ENCODE peak calls at places on chromosomes 4 and X, in eight cellular contexts. T is HCT116, Y is hepatocyte, G is PC-3, E is GM23338, C is MM.1S, F is neural progenitor cell, L is SK-N-SH. M is an unnamed sample.

GRCh38 chr4:89753601-89754066 is 83.3 kb downstream of the SNCA start:
- DNase-seq in T (peak; percentile 55), Y (peak; percentile 68), G (peak; percentile 67), E (no peak), C (no peak), F (no peak), L (peak; percentile 20), M (no peak)

GRCh38 chr4:83629945-83630684 is 94.2 kb downstream of the GPAT3 start:
- DNase-seq in T (no peak), Y (peak; percentile 79), G (peak; percentile 25), E (no peak), C (no peak), F (no peak), L (no peak), M (no peak)

GRCh38 chrX:41935827-41936226 is 12.5 kb upstream of the CASK start:
- DNase-seq in T (no peak), Y (peak; percentile 26), G (no peak), E (no peak), C (no peak), F (no peak), L (no peak), M (no peak)

GRCh38 chr4:2535386-2536192 is 858 bp upstream of the FAM193A start:
- DNase-seq in T (no peak), Y (peak; percentile 63), G (no peak), E (peak; percentile 75), C (peak; percentile 34), F (peak; percentile 73), L (peak; percentile 79), M (peak; percentile 84)

GRCh38 chr4:87053064-87053693 is 118.4 kb downstream of the AFF1 start:
- DNase-seq in T (no peak), Y (no peak), G (peak; percentile 4), E (no peak), C (no peak), F (no peak), L (no peak), M (no peak)

GRCh38 chr4:150126880-150127236 is 48.6 kb downstream of the DCLK2 start:
- DNase-seq in T (no peak), Y (no peak), G (peak; percentile 75), E (no peak), C (peak; percentile 37), F (no peak), L (no peak), M (no peak)

GRCh38 chrX:14030248-14030592 is 528 bp upstream of the GEMIN8 start:
- DNase-seq in T (no peak), Y (no peak), G (peak; percentile 29), E (no peak), C (no peak), F (no peak), L (no peak), M (peak; percentile 24)

GRCh38 chr4:159504634-159505033 is 401.8 kb downstream of the RAPGEF2 start:
- DNase-seq in T (no peak), Y (no peak), G (no peak), E (no peak), C (no peak), F (no peak), L (no peak), M (no peak)

GRCh38 chrX:135191838-135192237 is 20.6 kb upstream of the CT55 start:
- DNase-seq in T (no peak), Y (no peak), G (no peak), E (no peak), C (no peak), F (no peak), L (no peak), M (no peak)

GRCh38 chrX:153571159-153571908 is 27.6 kb downstream of the CCNQ start:
- DNase-seq in T (no peak), Y (no peak), G (no peak), E (no peak), C (no peak), F (no peak), L (no peak), M (no peak)

GRCh38 chr4:183289688-183290087 is 30.4 kb downstream of the CLDN22 start:
- DNase-seq in T (no peak), Y (no peak), G (no peak), E (peak; percentile 49), C (no peak), F (no peak), L (peak; percentile 21), M (peak; percentile 7)

GRCh38 chrX:43860646-43861370 is 21.4 kb downstream of the MAOB start:
- DNase-seq in T (peak; percentile 36), Y (no peak), G (peak; percentile 77), E (no peak), C (no peak), F (no peak), L (peak; percentile 20), M (no peak)

GRCh38 chr4:117447925-117448324 is 362.5 kb upstream of the TRAM1L1 start:
- DNase-seq in T (no peak), Y (no peak), G (no peak), E (peak; percentile 69), C (peak; percentile 20), F (no peak), L (no peak), M (peak; percentile 31)

GRCh38 chr4:70715097-70715496 is 6.7 kb upstream of the RUFY3 start:
- DNase-seq in T (no peak), Y (no peak), G (no peak), E (no peak), C (no peak), F (no peak), L (no peak), M (no peak)

GRCh38 chrX:30863969-30864368 is 25.1 kb downstream of the TAB3 start:
- DNase-seq in T (no peak), Y (no peak), G (no peak), E (no peak), C (no peak), F (no peak), L (no peak), M (no peak)

GRCh38 chrX:148530464-148531077 is 30.2 kb downstream of the AFF2 start:
- DNase-seq in T (no peak), Y (peak; percentile 29), G (peak; percentile 21), E (peak; percentile 55), C (peak; percentile 32), F (peak; percentile 43), L (no peak), M (peak; percentile 55)
- TF ChIP-seq CTCF in T (no peak), Y (peak; percentile 36), G (peak; percentile 57), E (peak; percentile 67), C (peak; percentile 64), F (peak; percentile 68), L (peak; percentile 84), M (peak; percentile 84)

GRCh38 chr4:152972821-152973613 is 36.9 kb downstream of the FHDC1 start:
- DNase-seq in T (no peak), Y (no peak), G (peak; percentile 67), E (no peak), C (no peak), F (no peak), L (no peak), M (no peak)

GRCh38 chr4:152967942-152968341 is 31.8 kb downstream of the FHDC1 start:
- DNase-seq in T (no peak), Y (no peak), G (no peak), E (no peak), C (no peak), F (no peak), L (no peak), M (no peak)

GRCh38 chr4:152971053-152971452 is 34.9 kb downstream of the FHDC1 start:
- DNase-seq in T (no peak), Y (no peak), G (no peak), E (no peak), C (no peak), F (no peak), L (no peak), M (no peak)

GRCh38 chr4:152968806-152969394 is 32.8 kb downstream of the FHDC1 start:
- DNase-seq in T (no peak), Y (no peak), G (peak; percentile 74), E (no peak), C (no peak), F (no peak), L (no peak), M (no peak)

GRCh38 chr4:152970102-152970820 is 34.1 kb downstream of the FHDC1 start:
- DNase-seq in T (no peak), Y (no peak), G (peak; percentile 92), E (no peak), C (no peak), F (no peak), L (no peak), M (no peak)
- TF ChIP-seq EZH2phosphoT487 in T (no peak), Y (no peak), G (no peak), E (no peak), C (no peak), F (no peak), L (no peak), M (no peak)

GRCh38 chr4:186475202-186475601 is 80.2 kb downstream of the MTNR1A start:
- DNase-seq in T (no peak), Y (no peak), G (no peak), E (no peak), C (no peak), F (no peak), L (no peak), M (no peak)

GRCh38 chr4:186471441-186471840 is 83.9 kb downstream of the MTNR1A start:
- DNase-seq in T (no peak), Y (peak; percentile 20), G (no peak), E (no peak), C (no peak), F (no peak), L (no peak), M (no peak)

GRCh38 chr4:186473933-186474332 is 81.4 kb downstream of the MTNR1A start:
- DNase-seq in T (no peak), Y (no peak), G (no peak), E (no peak), C (no peak), F (no peak), L (no peak), M (no peak)

DNA sequence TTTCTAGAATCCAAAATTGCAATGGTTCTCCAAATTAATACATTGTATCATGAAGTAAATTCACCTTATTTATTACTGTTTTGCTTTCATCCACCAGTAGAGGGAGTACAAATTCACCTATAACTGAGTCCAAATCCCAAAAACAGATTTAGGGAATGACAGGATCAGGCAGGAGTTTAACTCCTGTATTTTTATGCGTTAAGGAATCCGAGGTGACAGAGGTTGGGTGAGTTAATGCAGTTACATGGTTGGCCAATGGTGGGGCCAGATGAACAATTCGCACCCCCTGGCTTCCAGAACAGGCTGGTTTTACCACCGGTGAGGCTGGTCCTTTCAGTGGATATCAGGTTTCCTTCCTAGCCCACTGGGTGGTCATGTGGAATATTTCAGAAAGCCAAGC is 82.4 kb downstream of the MTNR1A start:
- DNase-seq in T (peak; percentile 41), Y (peak; percentile 26), G (peak; percentile 52), E (peak; percentile 52), C (peak; percentile 23), F (peak; percentile 39), L (peak; percentile 30), M (peak; percentile 1)
- TF ChIP-seq CTCF in T (peak; percentile 69), Y (peak; percentile 68), G (peak; percentile 76), E (peak; percentile 77), C (peak; percentile 71), F (peak; percentile 81), L (peak; percentile 74), M (peak; percentile 82)

DNA sequence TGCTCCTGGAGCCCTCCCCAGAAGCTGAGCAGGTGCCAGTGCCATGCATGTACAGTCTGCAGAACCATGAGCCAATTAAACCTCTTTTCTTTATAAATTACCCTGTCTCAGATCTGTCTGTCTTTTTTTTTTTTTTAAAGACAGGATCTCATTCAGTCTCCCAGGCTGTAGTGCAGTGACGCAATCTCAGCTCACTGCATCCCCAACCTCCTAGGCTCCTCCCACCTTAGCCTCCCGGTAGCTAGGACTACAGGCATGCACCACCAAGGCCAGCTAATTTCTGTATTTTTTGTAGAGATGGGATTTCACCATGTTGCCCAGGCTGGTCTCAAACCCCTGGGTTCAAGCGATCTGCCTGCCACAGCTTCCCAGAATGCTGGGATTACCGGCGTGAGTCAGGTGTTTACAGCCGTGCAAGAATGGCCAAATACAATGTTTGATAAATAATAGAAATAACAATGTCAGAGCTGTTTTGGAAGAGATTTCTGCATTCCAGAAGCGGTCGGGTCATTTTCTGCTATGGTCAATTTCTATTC is 68.8 kb downstream of the SLC2A9 start:
- DNase-seq in T (no peak), Y (no peak), G (no peak), E (peak; percentile 39), C (no peak), F (no peak), L (no peak), M (no peak)
- TF ChIP-seq EZH2phosphoT487 in T (no peak), Y (no peak), G (no peak), E (no peak), C (no peak), F (no peak), L (no peak), M (no peak)